ENCODE peak calls at places on chromosome 11, in seven cellular contexts. B is AG04450; Z is naive thymus-derived CD4-positive, alpha-beta T cell; N is fibroblast of lung; O is aorta; Q is lower lobe of right lung; W is CD4-positive, alpha-beta T cell. I is an unnamed sample.
A peak's percentile ranks its signal among the peaks of the same experiment; 100 is the strongest.

GRCh38 chr11:34774604-34775003 is 141.6 kb downstream of the APIP start:
- DNase-seq in B (no peak), Z (no peak), N (no peak), O (no peak), Q (no peak), W (no peak), I (no peak)

GRCh38 chr11:66580803-66581202 is 12.1 kb downstream of the CCDC87 start:
- DNase-seq in B (no peak), Z (no peak), N (no peak), O (no peak), Q (no peak), W (no peak), I (no peak)

GRCh38 chr11:44746894-44747293 is 20.1 kb downstream of the TSPAN18 start:
- DNase-seq in B (no peak), Z (no peak), N (no peak), O (peak; percentile 55), Q (no peak), W (no peak), I (no peak)

GRCh38 chr11:10693509-10694071 is at the start of gene IRAG1:
- DNase-seq in B (peak; percentile 69), Z (no peak), N (peak; percentile 70), O (peak; percentile 87), Q (peak; percentile 49), W (no peak), I (no peak)

GRCh38 chr11:76824980-76825725 is 35.6 kb upstream of the ACER3 start:
- DNase-seq in B (no peak), Z (no peak), N (no peak), O (no peak), Q (no peak), W (no peak), I (peak; percentile 95)

GRCh38 chr11:130834886-130835285 is 81.4 kb downstream of the SNX19 start:
- DNase-seq in B (no peak), Z (no peak), N (peak; percentile 25), O (no peak), Q (no peak), W (no peak), I (no peak)

GRCh38 chr11:92890836-92891235 is 78.6 kb upstream of the MTNR1B start:
- DNase-seq in B (no peak), Z (no peak), N (peak; percentile 21), O (no peak), Q (no peak), W (no peak), I (no peak)

GRCh38 chr11:8777907-8778767 is 95.5 kb downstream of the RPL27A start:
- DNase-seq in B (no peak), Z (no peak), N (peak; percentile 76), O (peak; percentile 82), Q (no peak), W (no peak), I (no peak)

GRCh38 chr11:59857444-59858434 is 8.5 kb downstream of the TCN1 start:
- DNase-seq in B (no peak), Z (no peak), N (no peak), O (no peak), Q (no peak), W (no peak), I (peak; percentile 65)

GRCh38 chr11:92886243-92886905 is 83.1 kb upstream of the MTNR1B start:
- DNase-seq in B (peak; percentile 11), Z (no peak), N (peak; percentile 75), O (no peak), Q (no peak), W (no peak), I (peak; percentile 25)

GRCh38 chr11:64052938-64053622 is 17.3 kb downstream of the FLRT1 start:
- DNase-seq in B (no peak), Z (no peak), N (no peak), O (no peak), Q (no peak), W (no peak), I (no peak)

GRCh38 chr11:64055077-64055476 is 19.3 kb downstream of the FLRT1 start:
- DNase-seq in B (no peak), Z (no peak), N (no peak), O (no peak), Q (no peak), W (no peak), I (no peak)

GRCh38 chr11:64053699-64054098 is 18.0 kb downstream of the FLRT1 start:
- DNase-seq in B (no peak), Z (no peak), N (no peak), O (no peak), Q (no peak), W (no peak), I (no peak)

GRCh38 chr11:64051297-64051696 is 15.6 kb downstream of the FLRT1 start:
- DNase-seq in B (no peak), Z (no peak), N (no peak), O (no peak), Q (no peak), W (no peak), I (no peak)

DNA sequence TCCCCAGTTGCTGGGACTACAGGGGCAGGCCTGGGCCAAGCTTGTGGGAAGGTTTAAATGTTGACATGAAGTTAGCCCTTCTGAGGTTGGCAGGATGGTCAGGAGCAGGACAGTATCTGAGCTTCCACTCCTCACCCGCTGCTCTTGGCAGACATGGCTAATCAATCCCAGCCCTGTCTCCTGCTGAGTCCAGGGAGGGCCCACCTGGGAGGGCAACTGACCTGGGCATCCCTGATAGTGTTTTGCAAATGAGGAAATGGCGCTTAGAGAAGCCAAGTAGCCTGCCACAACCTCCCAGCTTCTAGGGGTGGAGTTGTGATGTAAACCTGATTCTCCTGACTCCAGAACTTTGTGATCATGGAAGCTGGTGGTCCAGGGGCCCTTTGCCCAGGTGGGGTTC is 16.7 kb downstream of the FLRT1 start:
- DNase-seq in B (no peak), Z (no peak), N (no peak), O (no peak), Q (no peak), W (no peak), I (no peak)
- H3K27ac ChIP-seq in B (no peak overlapping the region), Z (no peak overlapping the region), N (no peak overlapping the region), O (no peak overlapping the region), Q (no peak overlapping the region), W (no peak overlapping the region), I (no peak overlapping the region)

DNA sequence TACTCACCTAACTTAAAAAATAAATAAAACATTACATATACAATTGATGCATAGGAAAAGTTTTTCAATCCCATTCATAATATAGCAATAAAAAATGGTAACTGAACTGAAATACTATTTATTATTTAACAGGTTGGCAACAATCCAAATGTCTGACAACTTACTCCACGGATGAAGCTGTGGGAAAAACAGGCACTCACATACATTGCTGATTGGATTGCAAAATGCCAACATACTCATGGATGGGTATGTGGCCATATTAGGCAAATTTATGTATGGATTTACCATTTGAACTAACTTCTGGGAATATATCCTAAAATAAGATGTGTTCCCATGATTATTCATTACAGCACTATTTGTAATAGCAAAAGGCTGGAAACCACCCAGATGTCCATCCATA is 3.2 kb upstream of the BIRC2 start:
- DNase-seq in B (no peak), Z (no peak), N (peak; percentile 66), O (no peak), Q (no peak), W (no peak), I (peak; percentile 24)
- H3K27ac ChIP-seq in B (no peak overlapping the region), Z (no peak overlapping the region), N (peak overlapping the region; percentile 9), O (no peak overlapping the region), Q (no peak overlapping the region), W (no peak overlapping the region), I (peak overlapping the region; percentile 93)

GRCh38 chr11:62852523-62853188 is 13.3 kb upstream of the WDR74 start:
- DNase-seq in B (no peak), Z (no peak), N (no peak), O (no peak), Q (no peak), W (no peak), I (no peak)
- H3K27ac ChIP-seq in B (no peak overlapping the region), Z (peak overlapping the region; percentile 85), N (no peak overlapping the region), O (no peak overlapping the region), Q (no peak overlapping the region), W (no peak overlapping the region), I (no peak overlapping the region)

DNA sequence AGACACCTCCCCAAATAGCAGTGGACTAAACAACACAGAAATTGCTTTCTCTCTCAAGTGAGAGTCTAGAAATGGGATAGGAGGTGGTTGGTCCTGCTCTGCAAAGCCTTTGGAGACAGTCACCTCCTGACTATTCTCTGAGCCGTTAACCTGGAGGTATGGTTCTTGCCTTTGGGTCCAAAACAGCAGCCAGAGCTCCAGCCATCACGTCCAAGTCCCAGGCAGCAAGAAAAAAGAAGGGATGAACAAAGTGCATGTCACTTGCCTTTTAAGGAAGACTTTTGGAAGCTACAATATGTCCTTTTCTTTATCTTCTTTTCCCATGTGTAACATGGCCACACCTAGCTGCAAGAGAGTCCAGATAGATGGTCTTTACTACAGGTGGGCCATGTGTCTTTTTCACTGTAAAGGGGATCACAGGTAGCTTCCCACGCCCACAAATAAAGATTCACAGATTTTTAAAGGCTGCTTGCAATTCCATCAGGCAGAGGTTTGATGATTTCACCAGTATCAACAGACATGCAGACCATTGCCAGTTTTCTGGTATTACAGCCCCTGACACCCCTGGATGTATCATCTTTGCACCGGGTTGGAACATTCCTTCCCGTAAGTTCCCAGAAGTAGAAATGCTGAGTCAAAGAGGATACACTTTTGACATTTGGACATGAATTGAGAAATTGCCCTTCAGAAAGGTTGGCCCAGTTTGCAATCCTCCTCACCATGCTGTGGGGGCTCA is 65.9 kb downstream of the MYEOV start:
- DNase-seq in B (no peak), Z (no peak), N (peak; percentile 37), O (no peak), Q (no peak), W (no peak), I (no peak)
- H3K27ac ChIP-seq in B (no peak overlapping the region), Z (no peak overlapping the region), N (no peak overlapping the region), O (no peak overlapping the region), Q (no peak overlapping the region), W (no peak overlapping the region), I (no peak overlapping the region)

DNA sequence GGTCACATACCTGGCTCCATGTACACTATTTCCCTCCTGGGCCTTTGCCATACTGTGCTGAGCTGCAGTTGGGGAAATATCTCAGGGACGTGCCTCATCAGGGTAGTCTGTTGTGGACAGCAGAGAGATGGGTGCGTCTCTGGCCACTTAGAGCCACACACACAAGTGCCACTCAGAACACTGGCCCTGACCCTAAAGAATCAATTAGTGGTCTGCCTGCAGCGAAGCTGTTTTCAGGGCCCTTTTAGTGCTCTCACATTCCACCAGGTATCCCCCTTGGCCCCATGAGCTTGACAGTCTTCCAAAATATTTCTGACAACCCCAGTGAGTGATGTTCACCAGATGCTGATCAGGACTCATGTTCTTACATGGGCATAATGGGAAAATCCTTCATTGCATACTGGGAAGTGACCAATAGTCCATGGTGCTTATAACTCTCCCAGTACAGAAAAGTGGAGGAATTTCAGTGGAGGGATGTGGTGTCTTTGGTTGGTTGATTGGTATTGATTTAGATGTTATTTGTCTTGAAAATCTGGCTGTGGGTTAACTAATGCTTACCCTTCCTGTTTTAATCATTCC is 66.1 kb downstream of the ME3 start:
- DNase-seq in B (no peak), Z (no peak), N (no peak), O (no peak), Q (no peak), W (no peak), I (no peak)
- H3K27ac ChIP-seq in B (no peak overlapping the region), Z (no peak overlapping the region), N (no peak overlapping the region), O (no peak overlapping the region), Q (no peak overlapping the region), W (no peak overlapping the region), I (no peak overlapping the region)

I was measured in foreskin keratinocyte.